ENCODE peak calls at places on chromosomes 12 and 14, in four cellular contexts. I is LHCN-M2, G is pulmonary artery endothelial cell, P is T1000. X is an unnamed sample.

GRCh38 chr12:88029093-88029665 is at the start of gene C12orf50:
- DNase-seq in P (no peak), I (no peak), G (no peak), X (no peak)

GRCh38 chr14:100159107-100159864 is at the start of gene DEGS2:
- DNase-seq in I (no peak), P (no peak), G (no peak), X (no peak)

GRCh38 chr12:12086975-12087692 is 16.4 kb downstream of the BCL2L14 start:
- DNase-seq in P (no peak), G (no peak), I (no peak), X (no peak)

GRCh38 chr12:115860619-115861018 is 416.9 kb downstream of the MED13L start:
- DNase-seq in P (no peak), I (no peak), G (no peak), X (no peak)

GRCh38 chr12:108729612-108730336 is 1.5 kb downstream of the CORO1C start:
- DNase-seq in I (peak; percentile 66), P (no peak), G (no peak), X (no peak)

GRCh38 chr12:53505555-53506449 is 1.5 kb downstream of the NPFF start:
- DNase-seq in G (no peak), I (peak; percentile 44), P (peak; percentile 82), X (peak; percentile 41)

GRCh38 chr14:89869606-89870005 is 84.9 kb downstream of the EFCAB11 start:
- DNase-seq in I (no peak), G (no peak), P (no peak), X (no peak)

GRCh38 chr14:28867571-28867970 is 101.0 kb downstream of the FOXG1 start:
- DNase-seq in P (no peak), G (no peak), I (peak; percentile 51), X (no peak)

GRCh38 chr12:70664463-70664862 is 27.2 kb upstream of the PTPRB start:
- DNase-seq in P (no peak), G (no peak), I (no peak), X (no peak)

GRCh38 chr14:67620217-67620789 is 583 bp downstream of the ARG2 start:
- DNase-seq in P (no peak), G (no peak), I (no peak), X (no peak)

GRCh38 chr14:76710093-76711010 is 50.9 kb upstream of the VASH1 start:
- DNase-seq in I (peak; percentile 37), P (no peak), G (no peak), X (no peak)

GRCh38 chr12:104190151-104190550 is 25.4 kb upstream of the TXNRD1 start:
- DNase-seq in G (no peak), I (no peak), P (no peak), X (no peak)

GRCh38 chr14:103521438-103521961 is 1.1 kb downstream of the CKB start:
- DNase-seq in I (no peak), G (no peak), P (no peak), X (no peak)

GRCh38 chr12:109102491-109102890 is 5.1 kb downstream of the UNG start:
- DNase-seq in I (no peak), G (no peak), P (no peak), X (no peak)

GRCh38 chr12:67270622-67271021 is 1.5 kb downstream of the CAND1 start:
- DNase-seq in I (no peak), P (no peak), G (no peak), X (no peak)

GRCh38 chr14:76995279-76996035 is 33.1 kb downstream of the IRF2BPL start:
- DNase-seq in I (no peak), G (no peak), P (no peak), X (no peak)

GRCh38 chr14:50067723-50068495 is 48.5 kb downstream of the VCPKMT start:
- DNase-seq in P (peak; percentile 31), I (peak; percentile 68), G (no peak), X (peak; percentile 50)

GRCh38 chr14:70780396-70781075 is 28.8 kb downstream of the MAP3K9 start:
- DNase-seq in I (no peak), P (no peak), G (no peak), X (no peak)

GRCh38 chr14:67970923-67971322 is 151.3 kb downstream of the RAD51B start:
- DNase-seq in P (no peak), G (no peak), I (no peak), X (no peak)

GRCh38 chr12:30795660-30796507 is 41.1 kb upstream of the CAPRIN2 start:
- DNase-seq in G (no peak), P (peak; percentile 72), I (peak; percentile 83), X (peak; percentile 51)

GRCh38 chr14:61183486-61183885 is 97.7 kb downstream of the TMEM30B start:
- DNase-seq in P (no peak), I (no peak), G (peak; percentile 83), X (no peak)

GRCh38 chr14:38553586-38553985 is 297.7 kb upstream of the CLEC14A start:
- DNase-seq in G (peak; percentile 43), I (peak; percentile 26), P (peak; percentile 2), X (peak; percentile 22)

GRCh38 chr14:81476816-81477215 is 56.8 kb downstream of the SEL1L start:
- DNase-seq in G (no peak), I (no peak), P (no peak), X (no peak)

GRCh38 chr12:120090626-120091295 is 25.8 kb downstream of the RAB35 start:
- DNase-seq in G (no peak), P (no peak), I (no peak), X (no peak)

GRCh38 chr14:71497645-71498086 is 434.6 kb upstream of the RGS6 start:
- DNase-seq in P (no peak), I (peak; percentile 63), G (no peak), X (peak; percentile 67)

GRCh38 chr12:57590892-57591566 is at the start of gene PIP4K2C:
- DNase-seq in G (no peak), P (peak; percentile 100), I (peak; percentile 21), X (no peak)

GRCh38 chr14:88746042-88746441 is 46.7 kb downstream of the EML5 start:
- DNase-seq in I (no peak), G (no peak), P (no peak), X (no peak)

GRCh38 chr12:67630373-67631088 is 18.0 kb upstream of the DYRK2 start:
- DNase-seq in G (no peak), P (no peak), I (peak; percentile 14), X (no peak)

GRCh38 chr14:32329146-32329545 is at the start of gene AKAP6:
- DNase-seq in P (no peak), I (no peak), G (no peak), X (no peak)

GRCh38 chr12:47744778-47745436 is 13.8 kb downstream of the RAPGEF3 start:
- DNase-seq in G (no peak), I (no peak), P (no peak), X (no peak)

GRCh38 chr14:78164226-78164853 is 5.8 kb upstream of the NRXN3 start:
- DNase-seq in P (no peak), I (no peak), G (no peak), X (no peak)